ENCODE peak calls at places on chromosome 22, in four cellular contexts. One of them, this sample, is unnamed.

GRCh38 chr22:41383085-41383484 is 1.3 kb downstream of the TEF start:
- DNase-seq in IMR-90: no peak
- DNase-seq in tibial nerve: no peak
- DNase-seq in NB4: no peak
- DNase-seq in this sample: no peak

GRCh38 chr22:39661842-39662676 is 91.5 kb downstream of the CACNA1I start:
- DNase-seq in IMR-90: no peak
- DNase-seq in tibial nerve: no peak
- DNase-seq in NB4: no peak
- DNase-seq in this sample: no peak

GRCh38 chr22:43337385-43337784 is 5.8 kb downstream of the SCUBE1 start:
- DNase-seq in IMR-90: no peak
- DNase-seq in tibial nerve: no peak
- DNase-seq in NB4: no peak
- DNase-seq in this sample: no peak

GRCh38 chr22:38257170-38257569 is 15.6 kb downstream of the TMEM184B start:
- DNase-seq in IMR-90: peak; percentile 81
- DNase-seq in tibial nerve: no peak
- DNase-seq in NB4: no peak
- DNase-seq in this sample: no peak

GRCh38 chr22:46794067-46794466 is 31.6 kb downstream of the TBC1D22A start:
- DNase-seq in IMR-90: no peak
- DNase-seq in tibial nerve: no peak
- DNase-seq in NB4: no peak
- DNase-seq in this sample: no peak

GRCh38 chr22:41917375-41917905 is 2.6 kb upstream of the SHISA8 start:
- DNase-seq in IMR-90: no peak
- DNase-seq in tibial nerve: no peak
- DNase-seq in NB4: no peak
- DNase-seq in this sample: no peak

GRCh38 chr22:41478891-41479521 is 10.1 kb downstream of the ACO2 start:
- DNase-seq in IMR-90: peak; percentile 59
- DNase-seq in tibial nerve: peak; percentile 45
- DNase-seq in NB4: peak; percentile 39
- DNase-seq in this sample: no peak

GRCh38 chr22:20811171-20811570 is 37.3 kb downstream of the SERPIND1 start:
- DNase-seq in IMR-90: no peak
- DNase-seq in tibial nerve: no peak
- DNase-seq in NB4: no peak
- DNase-seq in this sample: no peak

GRCh38 chr22:47196881-47197701 is 434.6 kb downstream of the TBC1D22A start:
- DNase-seq in IMR-90: no peak
- DNase-seq in tibial nerve: no peak
- DNase-seq in NB4: no peak
- DNase-seq in this sample: no peak

GRCh38 chr22:26162961-26163360 is 6.3 kb upstream of the SEZ6L start:
- DNase-seq in IMR-90: no peak
- DNase-seq in tibial nerve: no peak
- DNase-seq in NB4: no peak
- DNase-seq in this sample: no peak

GRCh38 chr22:31958625-31959239 is 14.4 kb downstream of the YWHAH start:
- DNase-seq in IMR-90: no peak
- DNase-seq in tibial nerve: no peak
- DNase-seq in NB4: no peak
- DNase-seq in this sample: no peak

GRCh38 chr22:29693671-29694070 is 26.1 kb upstream of the CABP7 start:
- DNase-seq in IMR-90: no peak
- DNase-seq in tibial nerve: no peak
- DNase-seq in NB4: no peak
- DNase-seq in this sample: no peak

GRCh38 chr22:20354238-20354975 is 34.5 kb upstream of the DGCR6L start:
- DNase-seq in IMR-90: no peak
- DNase-seq in tibial nerve: no peak
- DNase-seq in NB4: no peak
- DNase-seq in this sample: no peak

GRCh38 chr22:30444632-30445437 is 19.3 kb downstream of the MTFP1 start:
- DNase-seq in IMR-90: peak; percentile 52
- DNase-seq in tibial nerve: peak; percentile 24
- DNase-seq in NB4: peak; percentile 62
- DNase-seq in this sample: peak; percentile 52

GRCh38 chr22:24894998-24895397 is 51.5 kb downstream of the LHFPL7 start:
- DNase-seq in IMR-90: no peak
- DNase-seq in tibial nerve: peak; percentile 74
- DNase-seq in NB4: peak; percentile 32
- DNase-seq in this sample: no peak

GRCh38 chr22:28029201-28029948 is 110.3 kb upstream of the PITPNB start:
- DNase-seq in IMR-90: peak; percentile 49
- DNase-seq in tibial nerve: no peak
- DNase-seq in NB4: peak; percentile 28
- DNase-seq in this sample: no peak

GRCh38 chr22:36925388-36926290 is 12.2 kb downstream of the CSF2RB start:
- DNase-seq in IMR-90: peak; percentile 1
- DNase-seq in tibial nerve: no peak
- DNase-seq in NB4: no peak
- DNase-seq in this sample: no peak

This sample was measured in substantia nigra.